ENCODE peak calls at places on chromosomes 6 and 20, in eight cellular contexts. J is DND-41, Z is GM12865, G is lower leg skin, K is neural progenitor cell, A is fibroblast of villous mesenchyme, U is glutamatergic neuron, O is uterus. R is an unnamed sample.

GRCh38 chr6:5786321-5787053 is 220.2 kb downstream of the NRN1 start:
- DNase-seq in U (no peak), J (no peak), O (no peak), A (no peak), Z (no peak), G (peak), K (no peak), R (no peak)

GRCh38 chr6:93318127-93318526 is 101.2 kb downstream of the EPHA7 start:
- DNase-seq in J (no peak), U (no peak), A (no peak), Z (no peak), K (no peak), O (no peak), G (no peak), R (no peak)

GRCh38 chr20:37282558-37282957 is 6.9 kb upstream of the MANBAL start:
- DNase-seq in K (peak), Z (no peak), G (no peak), U (no peak), J (no peak), A (peak), O (peak), R (peak)

GRCh38 chr6:66866801-66867200 is 1159.8 kb upstream of the EYS start:
- DNase-seq in A (no peak), Z (no peak), O (no peak), U (no peak), K (no peak), J (no peak), G (no peak), R (no peak)

GRCh38 chr6:17352302-17352701 is 41.1 kb upstream of the CAP2 start:
- DNase-seq in G (no peak), K (no peak), U (no peak), O (no peak), Z (no peak), J (no peak), A (no peak), R (no peak)

GRCh38 chr6:122008105-122009100 is 391.0 kb upstream of the HSF2 start:
- DNase-seq in A (no peak), U (no peak), J (no peak), G (no peak), Z (no peak), K (peak), O (no peak), R (no peak)

GRCh38 chr6:41700577-41701347 is 34.6 kb downstream of the TFEB start:
- DNase-seq in J (no peak), K (peak), G (no peak), A (no peak), O (no peak), U (no peak), Z (no peak), R (no peak)

GRCh38 chr6:111477481-111477938 is 5.5 kb downstream of the REV3L start:
- DNase-seq in Z (peak), G (no peak), O (no peak), U (no peak), K (no peak), J (no peak), A (peak), R (peak)

GRCh38 chr6:56399250-56399671 is 151.9 kb upstream of the COL21A1 start:
- DNase-seq in K (no peak), A (peak), O (no peak), U (no peak), G (no peak), J (no peak), Z (no peak), R (no peak)

GRCh38 chr6:150352321-150353296 is 16.2 kb upstream of the IYD start:
- DNase-seq in U (no peak), J (no peak), K (no peak), O (no peak), A (peak), G (peak), Z (no peak), R (no peak)

GRCh38 chr6:116221067-116221466 is 32.8 kb downstream of the TSPYL4 start:
- DNase-seq in Z (no peak), O (no peak), U (no peak), A (peak), G (no peak), K (no peak), J (no peak), R (no peak)

GRCh38 chr6:144408151-144408550 is 123.0 kb downstream of the UTRN start:
- DNase-seq in O (peak), Z (no peak), G (no peak), K (peak), J (no peak), U (peak), A (peak), R (no peak)

GRCh38 chr20:44355503-44356352 is at the start of gene HNF4A:
- DNase-seq in U (no peak), K (no peak), G (no peak), A (no peak), O (no peak), J (no peak), Z (no peak), R (no peak)

GRCh38 chr6:53734473-53735299 is 60.1 kb upstream of the LRRC1 start:
- DNase-seq in G (no peak), K (peak), A (peak), O (no peak), Z (peak), J (peak), U (peak), R (peak)

GRCh38 chr20:53921443-53921973 is 148.9 kb downstream of the BCAS1 start:
- DNase-seq in G (peak), J (no peak), A (no peak), O (no peak), Z (no peak), K (no peak), U (no peak), R (no peak)

GRCh38 chr6:166932116-166932515 is 24.2 kb downstream of the RNASET2 start:
- DNase-seq in Z (no peak), G (no peak), O (no peak), A (no peak), K (no peak), U (no peak), J (no peak), R (no peak)

GRCh38 chr6:56746767-56747504 is 104.2 kb upstream of the DST start:
- DNase-seq in K (peak), J (no peak), U (no peak), O (no peak), G (no peak), Z (no peak), A (no peak), R (no peak)

GRCh38 chr6:110456694-110457093 is 19.7 kb downstream of the SLC22A16 start:
- DNase-seq in A (no peak), U (no peak), Z (no peak), K (no peak), O (no peak), J (no peak), G (no peak), R (no peak)

GRCh38 chr6:66638518-66638917 is 931.5 kb upstream of the EYS start:
- DNase-seq in U (no peak), O (no peak), Z (no peak), A (no peak), K (no peak), G (no peak), J (no peak), R (no peak)

GRCh38 chr6:149963212-149963461 is 606 bp upstream of the ULBP1 start:
- DNase-seq in G (peak), O (no peak), Z (peak), J (no peak), A (peak), U (peak), K (no peak), R (peak)

GRCh38 chr6:73262701-73263569 is at the start of gene KHDC1:
- DNase-seq in J (peak), Z (peak), A (peak), U (peak), K (peak), G (peak), O (peak), R (no peak)
- TF ChIP-seq CTCF in J (peak), Z (no peak), A (no peak), U (no peak), K (no peak), G (no peak), O (no peak), R (no peak)

DNA sequence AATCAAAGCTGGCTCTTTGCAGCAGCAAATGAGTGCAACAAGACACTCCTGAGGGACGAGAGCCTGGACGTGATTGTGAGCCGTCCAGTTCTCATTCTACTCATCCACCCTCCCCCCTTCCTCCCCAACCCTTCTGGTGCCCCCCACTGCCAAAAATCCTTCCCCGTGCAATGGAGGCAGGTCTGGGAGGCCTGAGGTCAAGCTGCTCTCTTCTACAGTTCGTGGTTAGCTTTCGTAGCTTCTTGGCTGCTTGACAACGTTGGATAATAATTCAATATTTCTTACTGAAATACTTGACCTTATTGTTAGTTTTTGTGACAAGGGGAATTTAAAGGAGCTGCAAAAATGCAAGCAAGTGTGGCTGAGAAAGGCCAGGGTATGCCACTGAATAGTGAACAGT is 185.4 kb upstream of the SUPT3H start:
- DNase-seq in Z (no peak), J (no peak), U (no peak), A (peak), O (peak), G (no peak), K (no peak), R (no peak)
- TF ChIP-seq CTCF in Z (no peak), J (no peak), U (no peak), A (no peak), O (no peak), G (no peak), K (no peak), R (no peak)

GRCh38 chr20:50380697-50381040 is 129.5 kb upstream of the PTPN1 start:
- DNase-seq in G (no peak), Z (no peak), J (no peak), K (no peak), O (peak), A (peak), U (no peak), R (no peak)
- TF ChIP-seq CTCF in G (no peak), Z (no peak), J (peak), K (peak), O (peak), A (peak), U (no peak), R (peak)

GRCh38 chr6:30683980-30684338 is 2.5 kb downstream of the PPP1R18 start:
- DNase-seq in K (no peak), J (peak), G (no peak), U (no peak), O (no peak), Z (no peak), A (no peak), R (no peak)

GRCh38 chr6:30686908-30687658 is 638 bp upstream of the PPP1R18 start:
- DNase-seq in U (peak), O (peak), K (peak), A (peak), J (peak), Z (peak), G (peak), R (peak)

GRCh38 chr6:30684386-30685156 is 1.9 kb downstream of the PPP1R18 start:
- DNase-seq in A (peak), K (no peak), J (peak), U (peak), Z (peak), G (peak), O (peak), R (no peak)

GRCh38 chr6:30685977-30686907 is at the start of gene PPP1R18:
- DNase-seq in G (peak), O (peak), J (peak), Z (peak), K (peak), A (peak), U (peak), R (no peak)

DNA sequence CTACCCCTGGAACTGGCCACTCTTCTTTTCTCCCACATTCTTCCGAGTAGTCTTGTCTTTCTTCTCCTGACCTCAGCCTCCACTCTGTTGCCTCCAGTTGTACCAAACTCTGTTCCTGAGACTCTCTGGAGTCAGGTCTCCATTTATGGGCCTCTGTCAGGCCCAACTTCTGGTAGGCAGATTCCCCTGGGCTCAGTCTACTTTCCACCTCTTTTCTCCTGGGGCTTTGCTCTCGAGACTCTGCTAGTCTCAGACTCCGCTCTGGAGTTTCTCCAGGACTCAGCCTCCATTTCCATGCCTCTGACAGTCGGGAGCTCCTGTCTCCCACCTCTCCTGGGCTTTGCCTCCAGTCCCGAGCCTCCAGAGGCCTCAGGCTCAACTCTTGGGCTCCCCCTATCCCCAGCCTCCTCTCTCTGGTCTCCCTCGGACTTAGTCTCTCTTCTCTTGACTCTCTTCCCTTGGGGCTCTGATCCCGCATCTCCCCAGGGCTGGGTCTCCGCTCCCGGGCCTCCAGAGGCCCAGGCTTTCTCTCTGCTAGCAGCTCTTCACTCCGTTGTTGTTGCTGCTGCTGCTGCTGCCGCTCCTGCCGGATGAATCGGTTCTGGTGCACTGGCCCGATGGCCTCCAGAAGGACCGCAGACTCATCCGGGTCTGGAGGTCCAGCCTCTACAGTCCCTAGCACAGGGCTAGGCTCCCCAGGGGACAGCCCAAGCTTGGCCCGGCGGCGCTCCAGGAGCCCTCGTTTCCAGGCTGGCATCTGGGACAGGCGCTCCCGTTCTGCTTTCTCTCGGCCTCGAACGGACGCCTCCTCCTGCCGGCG is 1.1 kb downstream of the PPP1R18 start:
- DNase-seq in A (peak), G (no peak), U (peak), J (peak), O (peak), K (no peak), Z (peak), R (no peak)
- TF ChIP-seq CTCF in A (peak), G (no peak), U (no peak), J (peak), O (no peak), K (no peak), Z (peak), R (no peak)

GRCh38 chr6:2854394-2854982 is 12.8 kb upstream of the SERPINB1 start:
- DNase-seq in O (no peak), Z (peak), G (no peak), K (no peak), A (peak), J (no peak), U (no peak), R (no peak)
- TF ChIP-seq CTCF in O (no peak), Z (no peak), G (no peak), K (no peak), A (no peak), J (no peak), U (no peak), R (no peak)

DNA sequence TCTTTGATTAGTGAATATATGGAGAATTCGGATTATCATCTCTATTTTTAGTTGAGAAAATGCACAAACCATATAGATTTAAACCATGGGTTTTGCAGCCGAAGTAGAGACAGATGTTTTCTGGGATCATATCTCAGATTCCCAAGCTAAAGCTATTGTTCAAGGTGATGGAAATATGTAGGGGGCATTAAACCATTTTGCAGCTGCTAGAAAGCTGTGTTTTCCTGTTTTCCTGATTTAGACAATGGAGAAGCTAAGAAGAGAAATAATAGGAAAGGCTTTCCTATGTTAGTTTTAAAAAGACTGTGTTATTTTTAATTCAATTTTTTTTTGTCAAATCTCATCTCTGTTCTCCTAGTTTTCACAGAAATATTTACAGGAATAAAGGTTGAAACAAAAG is 6.2 kb downstream of the CD93 start:
- DNase-seq in Z (no peak), O (no peak), G (no peak), A (no peak), U (no peak), K (no peak), J (no peak), R (no peak)
- TF ChIP-seq CTCF in Z (no peak), O (no peak), G (no peak), A (no peak), U (no peak), K (no peak), J (no peak), R (no peak)

R was measured in kidney epithelial cell.